ENCODE peak calls at places on chromosome 9, in eight cellular contexts. F, W, I, A, E, J, D and Q are unnamed samples.

GRCh38 chr9:36486933-36487481 is 85.7 kb upstream of the MELK start:
- DNase-seq in I (no peak), W (no peak), E (peak; percentile 76), A (peak; percentile 36), D (no peak), J (peak; percentile 71), F (no peak), Q (peak; percentile 52)

GRCh38 chr9:76181020-76181641 is 213.1 kb downstream of the RFK start:
- DNase-seq in D (no peak), A (no peak), W (peak; percentile 74), E (no peak), I (no peak), F (peak; percentile 12), J (no peak), Q (no peak)

GRCh38 chr9:89592963-89593775 is 11.6 kb upstream of the GADD45G start:
- DNase-seq in A (no peak), W (peak; percentile 57), J (no peak), I (no peak), F (no peak), E (no peak), D (no peak), Q (no peak)

GRCh38 chr9:21616082-21616778 is 134.1 kb upstream of the IFNE start:
- DNase-seq in I (no peak), W (peak; percentile 98), A (no peak), E (no peak), J (peak; percentile 52), F (peak; percentile 69), D (no peak), Q (no peak)

GRCh38 chr9:33225319-33226152 is 14.4 kb upstream of the SPINK4 start:
- DNase-seq in I (no peak), A (peak; percentile 70), J (peak; percentile 90), F (no peak), W (peak; percentile 84), E (no peak), D (peak; percentile 80), Q (peak; percentile 68)

GRCh38 chr9:13688990-13689600 is 409.6 kb upstream of the MPDZ start:
- DNase-seq in I (no peak), A (no peak), J (no peak), E (no peak), D (no peak), F (no peak), W (no peak), Q (peak; percentile 26)

GRCh38 chr9:33468215-33468730 is 5.5 kb downstream of the NOL6 start:
- DNase-seq in D (no peak), I (no peak), F (no peak), W (no peak), A (no peak), J (peak; percentile 39), E (peak; percentile 26), Q (no peak)

GRCh38 chr9:3502560-3503398 is 23.0 kb downstream of the RFX3 start:
- DNase-seq in F (no peak), I (no peak), J (no peak), A (no peak), E (no peak), D (no peak), W (peak; percentile 61), Q (no peak)

GRCh38 chr9:6440405-6440804 is 27.4 kb downstream of the UHRF2 start:
- DNase-seq in J (no peak), W (peak; percentile 57), A (no peak), E (no peak), F (no peak), I (no peak), D (no peak), Q (no peak)

GRCh38 chr9:131635912-131636311 is 90.6 kb downstream of the PRRT1B start:
- DNase-seq in E (no peak), A (no peak), W (no peak), D (no peak), I (no peak), F (no peak), J (no peak), Q (no peak)

GRCh38 chr9:7967093-7967827 is 167.7 kb upstream of the DMAC1 start:
- DNase-seq in D (no peak), A (no peak), E (no peak), I (no peak), F (no peak), W (no peak), J (no peak), Q (peak; percentile 9)

GRCh38 chr9:105713939-105714331 is 19.6 kb downstream of the TMEM38B start:
- DNase-seq in D (no peak), W (no peak), A (no peak), J (no peak), F (no peak), E (no peak), I (no peak), Q (no peak)

GRCh38 chr9:109815366-109815947 is 35.5 kb downstream of the PALM2AKAP2 start:
- DNase-seq in D (no peak), E (no peak), I (no peak), W (peak; percentile 67), A (no peak), J (no peak), F (no peak), Q (no peak)

GRCh38 chr9:101093620-101094019 is 65.1 kb downstream of the PLPPR1 start:
- DNase-seq in D (no peak), A (no peak), J (no peak), I (no peak), W (no peak), E (no peak), F (no peak), Q (no peak)

GRCh38 chr9:10248890-10249289 is 363.9 kb downstream of the PTPRD start:
- DNase-seq in A (no peak), D (no peak), I (no peak), W (no peak), F (no peak), E (no peak), J (no peak), Q (no peak)

GRCh38 chr9:10059044-10059443 is 553.8 kb downstream of the PTPRD start:
- DNase-seq in F (no peak), I (no peak), E (no peak), D (no peak), W (peak; percentile 28), J (no peak), A (no peak), Q (no peak)

GRCh38 chr9:86676426-86676825 is 270.9 kb downstream of the GAS1 start:
- DNase-seq in E (no peak), D (no peak), J (no peak), F (no peak), A (no peak), W (no peak), I (no peak), Q (no peak)

GRCh38 chr9:96122255-96122654 is 179.7 kb downstream of the HSD17B3 start:
- DNase-seq in F (no peak), E (no peak), I (no peak), W (no peak), J (no peak), A (no peak), D (no peak), Q (no peak)

GRCh38 chr9:76162109-76162730 is 232.0 kb downstream of the RFK start:
- DNase-seq in F (no peak), J (no peak), W (no peak), D (no peak), I (no peak), E (no peak), A (no peak), Q (no peak)

GRCh38 chr9:83027153-83027867 is 35.6 kb downstream of the RASEF start:
- DNase-seq in F (peak; percentile 88), D (no peak), W (peak; percentile 90), E (no peak), I (no peak), A (no peak), J (no peak), Q (no peak)

GRCh38 chr9:99778308-99778707 is 43.4 kb upstream of the NR4A3 start:
- DNase-seq in A (no peak), E (no peak), W (peak; percentile 89), I (no peak), J (no peak), F (peak; percentile 20), D (no peak), Q (no peak)

GRCh38 chr9:110048473-110048975 is 159.4 kb downstream of the C9orf152 start:
- DNase-seq in I (peak; percentile 18), E (peak; percentile 91), A (peak; percentile 73), F (peak; percentile 55), W (peak; percentile 79), D (peak; percentile 60), J (peak; percentile 93), Q (peak; percentile 73)

GRCh38 chr9:135349963-135350360 is 129.6 kb upstream of the PPP1R26 start:
- DNase-seq in D (no peak), J (no peak), E (no peak), F (no peak), A (no peak), I (no peak), W (no peak), Q (no peak)

DNA sequence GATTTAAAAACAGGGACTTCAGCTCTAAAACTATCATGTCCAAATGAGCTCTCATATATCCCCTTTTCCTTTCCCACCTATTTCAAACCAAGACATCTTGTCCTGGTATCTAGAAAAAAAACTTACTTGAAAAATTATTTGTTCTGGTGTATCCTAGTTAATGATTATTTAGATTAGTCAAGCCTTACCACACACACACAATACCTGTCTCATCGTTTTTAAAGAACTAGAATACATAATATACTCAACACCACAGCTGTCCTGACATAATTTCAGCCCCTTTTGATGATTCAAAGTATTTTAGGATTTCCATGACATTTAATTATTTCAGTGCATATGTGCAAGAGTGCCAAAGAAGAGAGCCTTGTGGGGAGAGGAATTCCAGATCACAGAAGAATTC is 233.6 kb downstream of the SMARCA2 start:
- DNase-seq in E (no peak), F (no peak), W (no peak), A (no peak), I (no peak), D (no peak), J (no peak), Q (no peak)
- H3K4me1 ChIP-seq in E (no peaks in the 10 kb centered on the region), F (peaks cover 17% of the 10 kb centered on the region), W (no peaks in the 10 kb centered on the region), A (no peaks in the 10 kb centered on the region), I (no peaks in the 10 kb centered on the region), D (no peaks in the 10 kb centered on the region), J (no peaks in the 10 kb centered on the region), Q (no peaks in the 10 kb centered on the region)

DNA sequence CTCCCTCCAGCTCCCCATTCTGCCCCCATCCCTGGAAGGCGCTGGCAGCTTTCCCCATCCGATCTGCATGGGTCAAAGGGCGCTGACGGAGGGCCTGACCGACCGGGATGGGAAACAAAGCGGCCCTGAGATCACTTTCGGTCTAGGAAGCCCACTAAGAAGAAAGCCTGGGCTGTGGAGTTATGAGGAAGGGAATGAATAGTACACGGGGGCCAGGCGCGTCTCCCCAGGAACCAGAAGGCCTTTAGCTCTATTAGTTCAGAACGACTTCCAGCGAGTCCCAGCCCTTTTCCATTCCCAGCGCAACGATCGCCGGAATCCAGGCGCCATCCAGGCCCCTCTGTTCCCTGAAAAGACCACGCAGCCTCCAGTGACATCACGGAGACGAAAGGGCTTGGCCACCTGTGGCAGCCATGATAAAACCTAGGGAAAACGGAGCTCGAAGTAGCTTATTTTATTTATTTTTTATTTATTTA is 70.1 kb upstream of the CCDC180 start:
- DNase-seq in D (no peak), J (no peak), I (no peak), W (no peak), E (no peak), F (no peak), A (no peak), Q (no peak)
- TF ChIP-seq POLR2A in D (no peak), J (no peak), I (no peak), W (no peak), E (no peak), F (no peak), A (no peak), Q (no peak)

GRCh38 chr9:136900988-136901515 is 14.7 kb downstream of the TRAF2 start:
- DNase-seq in D (no peak), F (no peak), J (no peak), I (no peak), E (no peak), A (peak; percentile 36), W (no peak), Q (peak; percentile 89)
- H3K4me3 ChIP-seq in D (no peak overlapping the region), F (no peak overlapping the region), J (no peak overlapping the region), I (peak overlapping the region; percentile 50), E (no peak overlapping the region), A (peak overlapping the region; percentile 31), W (no peak overlapping the region), Q (no peak overlapping the region)

GRCh38 chr9:16735000-16735399 is 135.5 kb downstream of the BNC2 start:
- DNase-seq in E (no peak), D (no peak), J (no peak), A (no peak), I (no peak), W (no peak), F (no peak), Q (no peak)
- H3K4me1 ChIP-seq in E (peaks cover 26% of the 10 kb centered on the region), D (peaks cover 2% of the 10 kb centered on the region), J (no peaks in the 10 kb centered on the region), A (peaks cover 10% of the 10 kb centered on the region), I (peaks cover 3% of the 10 kb centered on the region), W (no peaks in the 10 kb centered on the region), F (no peaks in the 10 kb centered on the region), Q (peaks cover 4% of the 10 kb centered on the region)